ENCODE peak calls at places on chromosomes 12 and 14, in five cellular contexts. V, F, Y, O and B are unnamed samples.

GRCh38 chr12:19245656-19246055 is 116.1 kb downstream of the PLEKHA5 start:
- DNase-seq in V (no peak), F (peak; percentile 21), Y (no peak), O (no peak), B (no peak)

GRCh38 chr12:64665506-64665905 is 55.2 kb downstream of the RASSF3 start:
- DNase-seq in V (peak; percentile 45), F (no peak), Y (no peak), O (no peak), B (peak; percentile 75)

GRCh38 chr12:100668939-100669536 is 95.6 kb downstream of the GAS2L3 start:
- DNase-seq in V (peak; percentile 69), F (peak; percentile 66), Y (peak; percentile 43), O (peak; percentile 19), B (peak; percentile 92)

GRCh38 chr14:106875503-106875902 is 1349.1 kb downstream of the TMEM121 start:
- DNase-seq in V (no peak), F (no peak), Y (peak; percentile 26), O (no peak), B (peak; percentile 56)

GRCh38 chr12:116613256-116613655 is 54.1 kb downstream of the MAP1LC3B2 start:
- DNase-seq in V (no peak), F (no peak), Y (no peak), O (no peak), B (no peak)

GRCh38 chr12:11040162-11040561 is 9.0 kb upstream of the TAS2R31 start:
- DNase-seq in V (no peak), F (peak; percentile 18), Y (no peak), O (no peak), B (no peak)

GRCh38 chr12:127559349-127560040 is 707.5 kb upstream of the TMEM132C start:
- DNase-seq in V (peak; percentile 39), F (peak; percentile 98), Y (peak; percentile 15), O (no peak), B (no peak)

GRCh38 chr12:81021834-81022233 is 56.0 kb upstream of the ACSS3 start:
- DNase-seq in V (no peak), F (no peak), Y (no peak), O (no peak), B (no peak)

GRCh38 chr12:19689226-19689625 is 249.9 kb downstream of the AEBP2 start:
- DNase-seq in V (no peak), F (no peak), Y (no peak), O (no peak), B (no peak)

GRCh38 chr12:123286997-123287396 is 15.3 kb upstream of the CDK2AP1 start:
- DNase-seq in V (no peak), F (no peak), Y (no peak), O (no peak), B (no peak)

GRCh38 chr12:54522213-54522612 is 24.7 kb downstream of the NCKAP1L start:
- DNase-seq in V (no peak), F (peak; percentile 4), Y (no peak), O (no peak), B (no peak)

GRCh38 chr12:124498870-124499753 is 68.3 kb downstream of the NCOR2 start:
- DNase-seq in V (no peak), F (no peak), Y (no peak), O (no peak), B (no peak)
- TF ChIP-seq CTCF in V (no peak), F (no peak), Y (no peak), O (no peak), B (no peak)

GRCh38 chr14:100417466-100417865 is 94.3 kb downstream of the SLC25A47 start:
- DNase-seq in V (no peak), F (peak; percentile 88), Y (no peak), O (no peak), B (peak; percentile 77)
- TF ChIP-seq CTCF in V (no peak), F (peak; percentile 98), Y (peak; percentile 42), O (peak; percentile 15), B (peak; percentile 50)

GRCh38 chr12:55931317-55931779 is 386 bp downstream of the DGKA start:
- DNase-seq in V (no peak), F (no peak), Y (peak; percentile 15), O (peak; percentile 36), B (peak; percentile 13)
- TF ChIP-seq CTCF in V (no peak), F (no peak), Y (no peak), O (no peak), B (no peak)

GRCh38 chr12:128747441-128747840 is 76.3 kb downstream of the SLC15A4 start:
- DNase-seq in V (no peak), F (no peak), Y (no peak), O (no peak), B (no peak)
- TF ChIP-seq CTCF in V (no peak), F (no peak), Y (no peak), O (no peak), B (no peak)

GRCh38 chr12:27970391-27970980 is 2.0 kb downstream of the PTHLH start:
- DNase-seq in V (no peak), F (peak; percentile 54), Y (no peak), O (peak; percentile 18), B (no peak)

GRCh38 chr12:27969011-27969900 is 3.3 kb downstream of the PTHLH start:
- DNase-seq in V (no peak), F (no peak), Y (peak; percentile 21), O (peak; percentile 18), B (peak; percentile 20)

GRCh38 chr12:27970981-27971489 is 1.5 kb downstream of the PTHLH start:
- DNase-seq in V (no peak), F (no peak), Y (no peak), O (no peak), B (no peak)

GRCh38 chr12:27971606-27972005 is 927 bp downstream of the PTHLH start:
- DNase-seq in V (no peak), F (no peak), Y (no peak), O (no peak), B (no peak)

DNA sequence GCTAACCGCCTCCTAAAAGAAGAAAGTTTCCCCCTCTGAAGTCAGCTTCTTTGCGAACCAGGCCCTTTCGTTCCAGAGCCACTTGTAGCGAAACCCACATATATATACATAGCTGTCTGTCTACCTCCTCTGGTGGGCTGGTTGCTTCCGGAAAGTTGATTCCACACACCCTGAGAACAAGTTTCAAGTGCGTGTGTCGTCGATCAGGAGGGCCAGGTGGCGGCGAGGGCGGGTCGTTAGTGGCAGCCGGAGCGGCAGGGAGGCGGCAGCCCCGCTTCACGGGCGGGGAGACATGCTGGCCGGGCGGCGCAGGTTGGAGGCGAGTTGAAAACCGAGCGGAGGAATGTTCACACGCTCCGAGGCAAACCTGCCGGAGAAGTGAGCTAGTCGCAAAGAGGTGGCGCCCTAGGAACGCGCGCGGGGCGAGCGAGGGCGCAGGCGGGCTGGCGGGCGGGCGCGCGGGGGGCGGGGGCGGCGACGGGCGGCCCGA is 2.6 kb downstream of the PTHLH start:
- DNase-seq in V (no peak), F (peak; percentile 59), Y (peak; percentile 37), O (peak; percentile 39), B (peak; percentile 78)
- TF ChIP-seq CTCF in V (no peak), F (no peak), Y (no peak), O (peak; percentile 10), B (no peak)

GRCh38 chr14:69252851-69253250 is 7.1 kb upstream of the GALNT16 start:
- DNase-seq in V (no peak), F (no peak), Y (no peak), O (no peak), B (no peak)

GRCh38 chr14:69246331-69246730 is 13.6 kb upstream of the GALNT16 start:
- DNase-seq in V (no peak), F (no peak), Y (no peak), O (no peak), B (no peak)

GRCh38 chr14:69249603-69250002 is 10.4 kb upstream of the GALNT16 start:
- DNase-seq in V (no peak), F (no peak), Y (no peak), O (no peak), B (no peak)

GRCh38 chr14:69244946-69245345 is 15.0 kb upstream of the GALNT16 start:
- DNase-seq in V (no peak), F (peak; percentile 25), Y (no peak), O (no peak), B (no peak)

GRCh38 chr14:69247691-69248440 is 12.1 kb upstream of the GALNT16 start:
- DNase-seq in V (no peak), F (peak; percentile 98), Y (no peak), O (peak; percentile 87), B (no peak)
- TF ChIP-seq CTCF in V (no peak), F (peak; percentile 58), Y (peak; percentile 26), O (peak; percentile 18), B (peak; percentile 17)

GRCh38 chr14:73463411-73463810 is 5.1 kb upstream of the NUMB start:
- DNase-seq in V (peak; percentile 79), F (peak; percentile 99), Y (no peak), O (peak; percentile 32), B (no peak)
- TF ChIP-seq CTCF in V (no peak), F (no peak), Y (no peak), O (no peak), B (no peak)

GRCh38 chr14:72958548-72958947 is 32.3 kb downstream of the DCAF4 start:
- DNase-seq in V (no peak), F (no peak), Y (no peak), O (no peak), B (no peak)

GRCh38 chr14:72961579-72962335 is 35.5 kb downstream of the DCAF4 start:
- DNase-seq in V (no peak), F (peak; percentile 33), Y (no peak), O (no peak), B (peak; percentile 70)

GRCh38 chr14:72962829-72963312 is 36.6 kb downstream of the DCAF4 start:
- DNase-seq in V (no peak), F (peak; percentile 79), Y (no peak), O (no peak), B (peak; percentile 65)

GRCh38 chr14:72952171-72952570 is 25.9 kb downstream of the DCAF4 start:
- DNase-seq in V (no peak), F (no peak), Y (no peak), O (no peak), B (no peak)

DNA sequence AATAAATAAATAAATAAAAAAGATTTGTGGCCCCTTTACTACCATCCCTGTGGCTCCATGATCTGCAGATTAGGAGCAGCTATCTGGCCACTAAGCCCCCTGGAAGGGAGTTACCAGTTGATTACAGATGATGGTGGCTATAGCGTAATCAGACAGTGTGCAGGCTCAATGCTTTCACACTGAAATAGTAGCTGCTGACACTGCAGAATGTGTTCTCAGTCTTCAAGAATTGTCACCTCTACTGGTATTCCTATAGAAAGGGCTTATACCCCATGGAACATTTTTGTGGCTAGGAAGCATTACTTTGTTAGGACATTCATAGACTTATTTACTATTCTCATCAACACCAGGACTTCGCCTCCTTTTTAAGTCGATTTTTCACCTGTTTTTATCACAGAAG is 30.9 kb downstream of the DCAF4 start:
- DNase-seq in V (no peak), F (no peak), Y (no peak), O (no peak), B (no peak)
- TF ChIP-seq CTCF in V (no peak), F (no peak), Y (no peak), O (no peak), B (no peak)